ENCODE peak calls at places on chromosomes 13 and 19, in seven cellular contexts. V is activated B cell treated with CpG ODN at 0.5 μM for 24 hours, I is PC-9, U is tibial artery, H is heart left ventricle, P is type B pancreatic cell, R is ascending aorta. C is an unnamed sample.
A peak's percentile ranks its signal among the peaks of the same experiment; 100 is the strongest.

GRCh38 chr19:36488816-36489138 is 584 bp downstream of the ZNF566 start:
- DNase-seq in V (no peak), I (no peak), U (peak; percentile 20), H (no peak), P (no peak), R (no peak), C (no peak)

GRCh38 chr13:79593611-79594275 is 112.8 kb downstream of the NDFIP2 start:
- DNase-seq in V (no peak), I (no peak), U (no peak), H (no peak), P (no peak), R (no peak), C (no peak)

GRCh38 chr13:110942248-110942981 is 27.5 kb upstream of the ANKRD10 start:
- DNase-seq in V (no peak), I (no peak), U (no peak), H (no peak), P (no peak), R (no peak), C (peak; percentile 41)

GRCh38 chr19:33000510-33000909 is 28.5 kb downstream of the FAAP24 start:
- DNase-seq in V (no peak), I (no peak), U (no peak), H (no peak), P (no peak), R (no peak), C (no peak)

GRCh38 chr19:57466489-57466888 is 9.5 kb upstream of the VN1R1 start:
- DNase-seq in V (no peak), I (no peak), U (no peak), H (no peak), P (no peak), R (no peak), C (no peak)

GRCh38 chr19:3580156-3580955 is 4.9 kb upstream of the GIPC3 start:
- DNase-seq in V (no peak), I (no peak), U (peak; percentile 51), H (no peak), P (no peak), R (no peak), C (no peak)

GRCh38 chr19:40716031-40716654 is 543 bp downstream of the COQ8B start:
- DNase-seq in V (peak; percentile 26), I (no peak), U (peak; percentile 47), H (peak; percentile 66), P (no peak), R (no peak), C (peak; percentile 68)

GRCh38 chr19:45250216-45250831 is 747 bp upstream of the MARK4 start:
- DNase-seq in V (no peak), I (peak; percentile 7), U (no peak), H (no peak), P (no peak), R (no peak), C (no peak)

GRCh38 chr19:11383706-11384048 is 437 bp downstream of the EPOR start:
- DNase-seq in V (no peak), I (no peak), U (no peak), H (no peak), P (no peak), R (no peak), C (no peak)

GRCh38 chr13:46295531-46296464 is 84.1 kb downstream of the LRRC63 start:
- DNase-seq in V (no peak), I (no peak), U (peak; percentile 34), H (peak; percentile 54), P (no peak), R (peak; percentile 32), C (peak; percentile 18)

GRCh38 chr19:54403054-54403453 is 12.2 kb upstream of the TTYH1 start:
- DNase-seq in V (no peak), I (no peak), U (no peak), H (no peak), P (no peak), R (no peak), C (no peak)

GRCh38 chr19:35558400-35559280 is 4.8 kb downstream of the ATP4A start:
- DNase-seq in V (no peak), I (no peak), U (peak; percentile 6), H (no peak), P (no peak), R (no peak), C (no peak)

GRCh38 chr13:44259045-44260042 is 114.3 kb upstream of the SERP2 start:
- DNase-seq in V (peak; percentile 36), I (no peak), U (peak; percentile 66), H (no peak), P (no peak), R (peak; percentile 55), C (peak; percentile 74)

GRCh38 chr13:80379245-80379644 is 38.3 kb upstream of the SPRY2 start:
- DNase-seq in V (no peak), I (no peak), U (no peak), H (no peak), P (no peak), R (no peak), C (no peak)

GRCh38 chr19:45424191-45425058 is 708 bp upstream of the ERCC1 start:
- DNase-seq in V (no peak), I (peak; percentile 81), U (peak; percentile 73), H (peak; percentile 88), P (no peak), R (peak; percentile 67), C (peak; percentile 68)

GRCh38 chr19:44807652-44808462 is 1.0 kb upstream of the BCAM start:
- DNase-seq in V (no peak), I (peak; percentile 94), U (no peak), H (no peak), P (no peak), R (no peak), C (no peak)

GRCh38 chr13:110364081-110364480 is 57.0 kb downstream of the COL4A2 start:
- DNase-seq in V (no peak), I (no peak), U (no peak), H (no peak), P (no peak), R (no peak), C (no peak)

GRCh38 chr13:99200433-99201167 is at the start of gene UBAC2:
- DNase-seq in V (peak; percentile 98), I (peak; percentile 95), U (peak; percentile 92), H (peak; percentile 99), P (peak; percentile 97), R (peak; percentile 79), C (peak; percentile 99)

GRCh38 chr19:17242431-17243208 is 3.1 kb downstream of the NR2F6 start:
- DNase-seq in V (no peak), I (no peak), U (no peak), H (no peak), P (no peak), R (no peak), C (no peak)

GRCh38 chr19:1173160-1173844 is 766 bp downstream of the SBNO2 start:
- DNase-seq in V (peak; percentile 33), I (no peak), U (no peak), H (peak; percentile 70), P (no peak), R (no peak), C (no peak)

GRCh38 chr13:59463023-59463422 is 700.7 kb downstream of the DIAPH3 start:
- DNase-seq in V (no peak), I (no peak), U (no peak), H (no peak), P (no peak), R (no peak), C (no peak)

GRCh38 chr19:49689133-49690072 is at the start of gene ADM5:
- DNase-seq in V (no peak), I (no peak), U (no peak), H (no peak), P (peak; percentile 75), R (no peak), C (no peak)

GRCh38 chr13:105804561-105805190 is 730.8 kb downstream of the EFNB2 start:
- DNase-seq in V (no peak), I (no peak), U (no peak), H (no peak), P (no peak), R (no peak), C (no peak)

GRCh38 chr13:94620286-94620896 is 18.7 kb downstream of the GPR180 start:
- DNase-seq in V (no peak), I (peak; percentile 25), U (no peak), H (no peak), P (no peak), R (no peak), C (no peak)

GRCh38 chr13:48233097-48233885 is at the start of gene ITM2B:
- DNase-seq in V (peak; percentile 65), I (peak; percentile 44), U (peak; percentile 57), H (peak; percentile 91), P (peak; percentile 78), R (no peak), C (peak; percentile 67)

DNA sequence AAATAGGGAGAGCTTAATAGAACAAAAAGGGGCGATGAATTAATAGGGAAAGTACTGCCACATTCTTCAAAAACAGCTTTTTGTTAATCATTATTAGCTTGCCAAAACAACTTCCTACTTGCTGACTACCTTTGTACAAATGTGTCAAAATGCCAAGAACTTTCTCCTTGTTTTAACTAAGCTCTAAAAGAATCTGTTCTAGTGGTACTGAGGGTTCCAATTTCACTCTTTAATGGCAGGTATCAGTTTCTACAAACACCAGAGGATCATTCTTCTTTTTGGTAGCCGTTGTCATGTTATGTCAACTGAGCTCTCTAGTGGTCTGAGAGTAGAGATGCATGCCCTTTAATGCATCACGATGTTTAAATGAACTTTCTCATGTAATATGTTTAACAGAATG is 29.4 kb upstream of the FBXL3 start:
- DNase-seq in V (no peak), I (no peak), U (no peak), H (no peak), P (no peak), R (no peak), C (no peak)
- TF ChIP-seq CTCF in V (no peak), I (no peak), U (no peak), H (no peak), P (no peak), R (no peak), C (no peak)

DNA sequence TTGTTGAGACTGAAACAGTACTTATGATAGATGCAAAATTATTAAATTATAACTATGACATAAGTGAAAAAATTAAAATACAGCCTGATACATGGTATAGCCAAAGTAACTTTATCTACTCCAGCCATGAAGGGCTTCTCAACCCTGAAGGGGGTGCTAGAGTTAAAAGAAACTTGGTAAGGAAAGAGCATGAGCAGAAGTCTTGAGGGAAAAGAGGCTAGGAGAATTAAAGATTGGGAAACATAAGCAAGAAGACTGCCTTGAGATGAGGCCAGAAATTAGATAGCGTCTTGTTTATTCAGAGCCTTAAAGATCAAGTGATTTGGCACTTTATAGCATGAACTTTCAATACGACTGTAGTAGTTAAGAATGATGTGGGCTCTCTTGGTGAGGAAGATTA is 385.5 kb upstream of the PRR20A start:
- DNase-seq in V (no peak), I (no peak), U (no peak), H (no peak), P (no peak), R (no peak), C (no peak)
- TF ChIP-seq CTCF in V (no peak), I (no peak), U (no peak), H (no peak), P (peak; percentile 50), R (no peak), C (no peak)

GRCh38 chr13:88005188-88005587 is 334.0 kb downstream of the SLITRK5 start:
- DNase-seq in V (no peak), I (no peak), U (no peak), H (no peak), P (no peak), R (no peak), C (no peak)
- TF ChIP-seq CTCF in V (no peak), I (no peak), U (no peak), H (no peak), P (no peak), R (no peak), C (no peak)

DNA sequence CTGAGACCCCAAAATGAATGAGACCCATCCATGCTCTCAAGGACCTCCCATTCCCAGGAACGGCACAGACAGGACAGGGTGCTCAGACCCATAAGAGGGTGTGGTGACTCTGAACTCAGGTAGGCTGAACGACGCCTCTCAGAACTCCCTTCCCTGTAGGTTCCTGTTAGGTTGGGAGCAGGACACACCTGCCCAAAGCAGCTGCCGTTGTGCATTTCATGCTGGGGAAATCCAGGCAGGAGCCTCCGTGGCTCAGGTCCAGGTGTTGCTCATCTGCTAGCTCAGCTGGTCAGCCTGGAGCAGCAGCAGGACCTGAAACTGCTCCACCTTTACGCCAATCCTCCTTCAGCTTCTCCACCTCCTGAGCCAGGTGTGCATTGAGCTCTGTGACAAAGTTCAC is 19.1 kb upstream of the TEX101 start:
- DNase-seq in V (no peak), I (peak; percentile 40), U (no peak), H (no peak), P (no peak), R (no peak), C (no peak)
- TF ChIP-seq CTCF in V (no peak), I (no peak), U (no peak), H (no peak), P (no peak), R (no peak), C (no peak)